ENCODE peak calls at places on chromosomes 11 and 22, in ten cellular contexts. One of them, this sample, is unnamed.

GRCh38 chr11:4181780-4182721 is 87.5 kb downstream of the RRM1 start:
- DNase-seq in AG10803: peak; percentile 28
- DNase-seq in mesothelial cell of epicardium: no peak
- DNase-seq in HL-60: peak; percentile 36
- DNase-seq in brain microvascular endothelial cell: peak; percentile 49
- DNase-seq in fibroblast of the aortic adventitia: peak; percentile 50
- DNase-seq in RWPE1: peak; percentile 50
- DNase-seq in GM20000: peak; percentile 69
- DNase-seq in AG09309: no peak
- DNase-seq in PC-3: peak; percentile 74
- DNase-seq in this sample: no peak

GRCh38 chr22:22099194-22099486 is 116.6 kb upstream of the TOP3B start:
- DNase-seq in AG10803: no peak
- DNase-seq in mesothelial cell of epicardium: no peak
- DNase-seq in HL-60: no peak
- DNase-seq in brain microvascular endothelial cell: no peak
- DNase-seq in fibroblast of the aortic adventitia: no peak
- DNase-seq in RWPE1: no peak
- DNase-seq in GM20000: peak; percentile 40
- DNase-seq in AG09309: no peak
- DNase-seq in PC-3: no peak
- DNase-seq in this sample: no peak

GRCh38 chr22:42399315-42400271 is 32.6 kb downstream of the NFAM1 start:
- DNase-seq in AG10803: no peak
- DNase-seq in mesothelial cell of epicardium: no peak
- DNase-seq in HL-60: no peak
- DNase-seq in brain microvascular endothelial cell: no peak
- DNase-seq in fibroblast of the aortic adventitia: no peak
- DNase-seq in RWPE1: no peak
- DNase-seq in GM20000: no peak
- DNase-seq in AG09309: no peak
- DNase-seq in PC-3: no peak
- DNase-seq in this sample: no peak

GRCh38 chr22:41263704-41264103 is 22.3 kb downstream of the RANGAP1 start:
- DNase-seq in AG10803: no peak
- DNase-seq in mesothelial cell of epicardium: no peak
- DNase-seq in HL-60: no peak
- DNase-seq in brain microvascular endothelial cell: no peak
- DNase-seq in fibroblast of the aortic adventitia: no peak
- DNase-seq in RWPE1: no peak
- DNase-seq in GM20000: no peak
- DNase-seq in AG09309: no peak
- DNase-seq in PC-3: no peak
- DNase-seq in this sample: no peak

GRCh38 chr11:107413352-107413751 is 44.3 kb downstream of the CWF19L2 start:
- DNase-seq in AG10803: no peak
- DNase-seq in mesothelial cell of epicardium: no peak
- DNase-seq in HL-60: no peak
- DNase-seq in brain microvascular endothelial cell: no peak
- DNase-seq in fibroblast of the aortic adventitia: no peak
- DNase-seq in RWPE1: no peak
- DNase-seq in GM20000: no peak
- DNase-seq in AG09309: no peak
- DNase-seq in PC-3: no peak
- DNase-seq in this sample: no peak

GRCh38 chr22:44671742-44672141 is 30.3 kb upstream of the PRR5 start:
- DNase-seq in AG10803: peak; percentile 45
- DNase-seq in mesothelial cell of epicardium: no peak
- DNase-seq in HL-60: peak; percentile 52
- DNase-seq in brain microvascular endothelial cell: peak; percentile 9
- DNase-seq in fibroblast of the aortic adventitia: peak; percentile 43
- DNase-seq in RWPE1: no peak
- DNase-seq in GM20000: no peak
- DNase-seq in AG09309: no peak
- DNase-seq in PC-3: no peak
- DNase-seq in this sample: peak; percentile 70

GRCh38 chr22:36425977-36426523 is 38.3 kb upstream of the MYH9 start:
- DNase-seq in AG10803: no peak
- DNase-seq in mesothelial cell of epicardium: no peak
- DNase-seq in HL-60: no peak
- DNase-seq in brain microvascular endothelial cell: no peak
- DNase-seq in fibroblast of the aortic adventitia: no peak
- DNase-seq in RWPE1: no peak
- DNase-seq in GM20000: peak; percentile 42
- DNase-seq in AG09309: no peak
- DNase-seq in PC-3: no peak
- DNase-seq in this sample: no peak

GRCh38 chr11:73965076-73965763 is 14.4 kb downstream of the DNAJB13 start:
- DNase-seq in AG10803: peak; percentile 50
- DNase-seq in mesothelial cell of epicardium: no peak
- DNase-seq in HL-60: no peak
- DNase-seq in brain microvascular endothelial cell: no peak
- DNase-seq in fibroblast of the aortic adventitia: peak; percentile 31
- DNase-seq in RWPE1: no peak
- DNase-seq in GM20000: no peak
- DNase-seq in AG09309: no peak
- DNase-seq in PC-3: peak; percentile 58
- DNase-seq in this sample: no peak

GRCh38 chr22:23315341-23315917 is 135.1 kb downstream of the BCR start:
- DNase-seq in AG10803: peak; percentile 51
- DNase-seq in mesothelial cell of epicardium: peak; percentile 48
- DNase-seq in HL-60: no peak
- DNase-seq in brain microvascular endothelial cell: peak; percentile 66
- DNase-seq in fibroblast of the aortic adventitia: peak; percentile 73
- DNase-seq in RWPE1: peak; percentile 22
- DNase-seq in GM20000: peak; percentile 65
- DNase-seq in AG09309: peak; percentile 13
- DNase-seq in PC-3: peak; percentile 35
- DNase-seq in this sample: no peak

GRCh38 chr11:15923169-15923568 is 433.2 kb downstream of the SOX6 start:
- DNase-seq in AG10803: no peak
- DNase-seq in mesothelial cell of epicardium: no peak
- DNase-seq in HL-60: no peak
- DNase-seq in brain microvascular endothelial cell: no peak
- DNase-seq in fibroblast of the aortic adventitia: no peak
- DNase-seq in RWPE1: peak; percentile 18
- DNase-seq in GM20000: no peak
- DNase-seq in AG09309: no peak
- DNase-seq in PC-3: no peak
- DNase-seq in this sample: no peak

GRCh38 chr11:62842171-62842717 is 2.9 kb upstream of the WDR74 start:
- DNase-seq in AG10803: no peak
- DNase-seq in mesothelial cell of epicardium: no peak
- DNase-seq in HL-60: no peak
- DNase-seq in brain microvascular endothelial cell: no peak
- DNase-seq in fibroblast of the aortic adventitia: no peak
- DNase-seq in RWPE1: no peak
- DNase-seq in GM20000: peak; percentile 26
- DNase-seq in AG09309: no peak
- DNase-seq in PC-3: no peak
- DNase-seq in this sample: no peak

GRCh38 chr11:103961010-103961409 is 75.4 kb upstream of the DDI1 start:
- DNase-seq in AG10803: peak; percentile 51
- DNase-seq in mesothelial cell of epicardium: no peak
- DNase-seq in HL-60: no peak
- DNase-seq in brain microvascular endothelial cell: peak; percentile 9
- DNase-seq in fibroblast of the aortic adventitia: peak; percentile 38
- DNase-seq in RWPE1: peak; percentile 23
- DNase-seq in GM20000: no peak
- DNase-seq in AG09309: no peak
- DNase-seq in PC-3: peak; percentile 73
- DNase-seq in this sample: no peak

GRCh38 chr11:36594316-36594989 is at the start of gene IFTAP:
- DNase-seq in AG10803: peak; percentile 89
- DNase-seq in mesothelial cell of epicardium: no peak
- DNase-seq in HL-60: peak; percentile 35
- DNase-seq in brain microvascular endothelial cell: peak; percentile 89
- DNase-seq in fibroblast of the aortic adventitia: peak; percentile 94
- DNase-seq in RWPE1: peak; percentile 87
- DNase-seq in GM20000: peak; percentile 24
- DNase-seq in AG09309: peak; percentile 69
- DNase-seq in PC-3: peak; percentile 92
- DNase-seq in this sample: no peak

GRCh38 chr11:46490576-46491100 is 99.1 kb upstream of the CHRM4 start:
- DNase-seq in AG10803: peak; percentile 13
- DNase-seq in mesothelial cell of epicardium: no peak
- DNase-seq in HL-60: no peak
- DNase-seq in brain microvascular endothelial cell: peak; percentile 22
- DNase-seq in fibroblast of the aortic adventitia: peak; percentile 13
- DNase-seq in RWPE1: no peak
- DNase-seq in GM20000: no peak
- DNase-seq in AG09309: no peak
- DNase-seq in PC-3: no peak
- DNase-seq in this sample: no peak

DNA sequence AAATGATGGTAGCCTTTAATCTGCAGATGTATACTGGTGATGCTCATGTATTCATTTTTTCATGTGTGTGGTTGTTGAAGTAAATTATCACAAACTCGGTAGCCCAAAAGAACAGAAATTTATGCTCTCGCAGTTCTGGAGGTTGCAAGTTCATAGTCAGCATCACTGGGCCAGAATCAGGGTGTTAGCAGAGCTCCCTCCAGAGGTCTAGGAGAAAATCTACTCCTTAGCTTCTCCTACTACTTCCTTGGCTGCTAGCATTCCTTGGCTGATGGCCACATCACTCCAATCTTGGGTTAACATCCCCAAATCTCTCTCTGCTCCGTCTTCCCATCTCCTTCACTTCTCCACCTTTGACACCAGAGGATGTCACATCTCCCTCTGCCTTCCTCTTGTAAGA is 45.3 kb upstream of the GALNT18 start:
- DNase-seq in AG10803: no peak
- DNase-seq in mesothelial cell of epicardium: no peak
- DNase-seq in HL-60: no peak
- DNase-seq in brain microvascular endothelial cell: no peak
- DNase-seq in fibroblast of the aortic adventitia: peak; percentile 9
- DNase-seq in RWPE1: no peak
- DNase-seq in GM20000: no peak
- DNase-seq in AG09309: no peak
- DNase-seq in PC-3: peak; percentile 24
- DNase-seq in this sample: no peak
- TF ChIP-seq CTCF in AG10803: peak; percentile 10
- TF ChIP-seq CTCF in mesothelial cell of epicardium: no peak
- TF ChIP-seq CTCF in HL-60: no peak
- TF ChIP-seq CTCF in brain microvascular endothelial cell: peak; percentile 18
- TF ChIP-seq CTCF in fibroblast of the aortic adventitia: peak; percentile 9
- TF ChIP-seq CTCF in RWPE1: no peak
- TF ChIP-seq CTCF in GM20000: no peak
- TF ChIP-seq CTCF in AG09309: peak; percentile 16
- TF ChIP-seq CTCF in PC-3: peak; percentile 37
- TF ChIP-seq CTCF in this sample: no peak

GRCh38 chr11:65928667-65929066 is 9.4 kb downstream of the DRAP1 start:
- DNase-seq in AG10803: no peak
- DNase-seq in mesothelial cell of epicardium: no peak
- DNase-seq in HL-60: no peak
- DNase-seq in brain microvascular endothelial cell: no peak
- DNase-seq in fibroblast of the aortic adventitia: no peak
- DNase-seq in RWPE1: no peak
- DNase-seq in GM20000: no peak
- DNase-seq in AG09309: no peak
- DNase-seq in PC-3: no peak
- DNase-seq in this sample: no peak

GRCh38 chr11:65934014-65934413 is 11.3 kb upstream of the TSGA10IP start:
- DNase-seq in AG10803: no peak
- DNase-seq in mesothelial cell of epicardium: no peak
- DNase-seq in HL-60: no peak
- DNase-seq in brain microvascular endothelial cell: no peak
- DNase-seq in fibroblast of the aortic adventitia: peak; percentile 55
- DNase-seq in RWPE1: no peak
- DNase-seq in GM20000: no peak
- DNase-seq in AG09309: no peak
- DNase-seq in PC-3: no peak
- DNase-seq in this sample: no peak

GRCh38 chr11:65931773-65932557 is 12.7 kb downstream of the DRAP1 start:
- DNase-seq in AG10803: no peak
- DNase-seq in mesothelial cell of epicardium: no peak
- DNase-seq in HL-60: no peak
- DNase-seq in brain microvascular endothelial cell: no peak
- DNase-seq in fibroblast of the aortic adventitia: no peak
- DNase-seq in RWPE1: no peak
- DNase-seq in GM20000: no peak
- DNase-seq in AG09309: no peak
- DNase-seq in PC-3: no peak
- DNase-seq in this sample: no peak

GRCh38 chr11:65927904-65928397 is 8.7 kb downstream of the DRAP1 start:
- DNase-seq in AG10803: peak; percentile 26
- DNase-seq in mesothelial cell of epicardium: no peak
- DNase-seq in HL-60: no peak
- DNase-seq in brain microvascular endothelial cell: no peak
- DNase-seq in fibroblast of the aortic adventitia: no peak
- DNase-seq in RWPE1: no peak
- DNase-seq in GM20000: peak; percentile 84
- DNase-seq in AG09309: no peak
- DNase-seq in PC-3: no peak
- DNase-seq in this sample: no peak

GRCh38 chr11:65932558-65932919 is 12.7 kb upstream of the TSGA10IP start:
- DNase-seq in AG10803: peak; percentile 34
- DNase-seq in mesothelial cell of epicardium: no peak
- DNase-seq in HL-60: no peak
- DNase-seq in brain microvascular endothelial cell: peak; percentile 24
- DNase-seq in fibroblast of the aortic adventitia: no peak
- DNase-seq in RWPE1: no peak
- DNase-seq in GM20000: no peak
- DNase-seq in AG09309: no peak
- DNase-seq in PC-3: peak; percentile 42
- DNase-seq in this sample: no peak
- TF ChIP-seq CTCF in AG10803: no peak
- TF ChIP-seq CTCF in mesothelial cell of epicardium: no peak
- TF ChIP-seq CTCF in HL-60: no peak
- TF ChIP-seq CTCF in brain microvascular endothelial cell: no peak
- TF ChIP-seq CTCF in fibroblast of the aortic adventitia: no peak
- TF ChIP-seq CTCF in RWPE1: no peak
- TF ChIP-seq CTCF in GM20000: no peak
- TF ChIP-seq CTCF in AG09309: no peak
- TF ChIP-seq CTCF in PC-3: no peak
- TF ChIP-seq CTCF in this sample: peak; percentile 8

GRCh38 chr11:7501894-7502293 is 11.9 kb upstream of the PPFIBP2 start:
- DNase-seq in AG10803: no peak
- DNase-seq in mesothelial cell of epicardium: no peak
- DNase-seq in HL-60: no peak
- DNase-seq in brain microvascular endothelial cell: no peak
- DNase-seq in fibroblast of the aortic adventitia: no peak
- DNase-seq in RWPE1: no peak
- DNase-seq in GM20000: no peak
- DNase-seq in AG09309: no peak
- DNase-seq in PC-3: no peak
- DNase-seq in this sample: no peak
- TF ChIP-seq CTCF in AG10803: no peak
- TF ChIP-seq CTCF in mesothelial cell of epicardium: no peak
- TF ChIP-seq CTCF in HL-60: no peak
- TF ChIP-seq CTCF in brain microvascular endothelial cell: no peak
- TF ChIP-seq CTCF in fibroblast of the aortic adventitia: no peak
- TF ChIP-seq CTCF in RWPE1: no peak
- TF ChIP-seq CTCF in GM20000: no peak
- TF ChIP-seq CTCF in AG09309: no peak
- TF ChIP-seq CTCF in PC-3: no peak
- TF ChIP-seq CTCF in this sample: no peak

DNA sequence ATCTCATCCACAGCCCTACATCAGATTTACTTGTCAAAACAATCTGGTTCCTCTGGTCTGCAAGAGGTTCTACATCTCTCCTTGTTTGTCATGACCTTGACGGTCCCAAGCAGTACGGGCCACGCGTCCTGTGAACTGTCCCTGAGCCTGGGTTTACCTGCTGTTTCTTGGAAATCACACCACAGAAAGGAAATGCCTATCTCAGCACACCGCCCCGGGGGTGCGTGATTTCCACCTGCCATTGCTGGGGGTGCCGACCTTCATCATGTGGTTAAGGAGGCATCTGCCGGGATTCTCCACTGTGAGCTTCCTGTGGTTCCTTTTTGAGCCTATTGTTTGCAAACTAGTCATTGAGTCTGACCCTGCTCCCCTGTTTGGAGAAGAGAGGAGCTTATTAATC is 1363.4 kb downstream of the BRD1 start:
- DNase-seq in AG10803: no peak
- DNase-seq in mesothelial cell of epicardium: no peak
- DNase-seq in HL-60: no peak
- DNase-seq in brain microvascular endothelial cell: no peak
- DNase-seq in fibroblast of the aortic adventitia: no peak
- DNase-seq in RWPE1: no peak
- DNase-seq in GM20000: no peak
- DNase-seq in AG09309: no peak
- DNase-seq in PC-3: no peak
- DNase-seq in this sample: no peak
- TF ChIP-seq CTCF in AG10803: no peak
- TF ChIP-seq CTCF in mesothelial cell of epicardium: no peak
- TF ChIP-seq CTCF in HL-60: no peak
- TF ChIP-seq CTCF in brain microvascular endothelial cell: no peak
- TF ChIP-seq CTCF in fibroblast of the aortic adventitia: no peak
- TF ChIP-seq CTCF in RWPE1: no peak
- TF ChIP-seq CTCF in GM20000: no peak
- TF ChIP-seq CTCF in AG09309: no peak
- TF ChIP-seq CTCF in PC-3: no peak
- TF ChIP-seq CTCF in this sample: no peak